ENCODE peak calls at places on chromosome 21, in ten cellular contexts. One of them, this sample, is unnamed.

GRCh38 chr21:44513389-44514217 is 26.4 kb downstream of the KRTAP10-1 start:
- DNase-seq in K562: no peak
- DNase-seq in suprapubic skin: no peak
- DNase-seq in A549: no peak
- DNase-seq in ovary: no peak
- DNase-seq in GM12878: no peak
- DNase-seq in SK-N-SH: no peak
- DNase-seq in tibial nerve: no peak
- DNase-seq in stomach: no peak
- DNase-seq in sigmoid colon: no peak
- DNase-seq in this sample: no peak

GRCh38 chr21:35593000-35593502 is 467.3 kb downstream of the SETD4 start:
- DNase-seq in suprapubic skin: no peak
- DNase-seq in GM12878: no peak
- DNase-seq in SK-N-SH: no peak
- DNase-seq in tibial nerve: no peak
- DNase-seq in stomach: no peak
- DNase-seq in sigmoid colon: no peak
- DNase-seq in A549: no peak
- DNase-seq in ovary: no peak
- DNase-seq in K562: no peak
- DNase-seq in this sample: no peak

GRCh38 chr21:26385721-26386120 is 187.4 kb downstream of the CYYR1 start:
- DNase-seq in SK-N-SH: no peak
- DNase-seq in sigmoid colon: no peak
- DNase-seq in GM12878: no peak
- DNase-seq in ovary: no peak
- DNase-seq in suprapubic skin: no peak
- DNase-seq in stomach: no peak
- DNase-seq in A549: no peak
- DNase-seq in tibial nerve: no peak
- DNase-seq in K562: no peak
- DNase-seq in this sample: no peak

GRCh38 chr21:38849776-38850175 is 44.0 kb downstream of the ETS2 start:
- DNase-seq in GM12878: no peak
- DNase-seq in stomach: no peak
- DNase-seq in tibial nerve: no peak
- DNase-seq in sigmoid colon: no peak
- DNase-seq in suprapubic skin: no peak
- DNase-seq in SK-N-SH: no peak
- DNase-seq in A549: no peak
- DNase-seq in K562: no peak
- DNase-seq in ovary: no peak
- DNase-seq in this sample: no peak

GRCh38 chr21:44569861-44570517 is 3.5 kb upstream of the KRTAP10-4 start:
- DNase-seq in suprapubic skin: no peak
- DNase-seq in sigmoid colon: peak; percentile 62
- DNase-seq in K562: no peak
- DNase-seq in stomach: no peak
- DNase-seq in ovary: no peak
- DNase-seq in tibial nerve: no peak
- DNase-seq in GM12878: no peak
- DNase-seq in A549: no peak
- DNase-seq in SK-N-SH: no peak
- DNase-seq in this sample: no peak

GRCh38 chr21:45405819-45406762 is 1.1 kb downstream of the COL18A1 start:
- DNase-seq in K562: peak; percentile 40
- DNase-seq in sigmoid colon: peak; percentile 69
- DNase-seq in SK-N-SH: peak; percentile 65
- DNase-seq in A549: no peak
- DNase-seq in suprapubic skin: no peak
- DNase-seq in ovary: no peak
- DNase-seq in tibial nerve: no peak
- DNase-seq in stomach: no peak
- DNase-seq in GM12878: no peak
- DNase-seq in this sample: no peak

GRCh38 chr21:45502600-45502999 is 39.6 kb downstream of the SLC19A1 start:
- DNase-seq in K562: no peak
- DNase-seq in ovary: peak; percentile 5
- DNase-seq in GM12878: no peak
- DNase-seq in sigmoid colon: peak; percentile 33
- DNase-seq in stomach: no peak
- DNase-seq in suprapubic skin: peak; percentile 38
- DNase-seq in SK-N-SH: no peak
- DNase-seq in tibial nerve: no peak
- DNase-seq in A549: no peak
- DNase-seq in this sample: no peak

GRCh38 chr21:39187141-39187540 is 3.9 kb upstream of the PSMG1 start:
- DNase-seq in suprapubic skin: no peak
- DNase-seq in A549: no peak
- DNase-seq in SK-N-SH: no peak
- DNase-seq in sigmoid colon: no peak
- DNase-seq in stomach: no peak
- DNase-seq in tibial nerve: no peak
- DNase-seq in K562: no peak
- DNase-seq in ovary: no peak
- DNase-seq in GM12878: no peak
- DNase-seq in this sample: no peak

GRCh38 chr21:39363607-39364555 is 15.0 kb upstream of the HMGN1 start:
- DNase-seq in ovary: no peak
- DNase-seq in K562: peak; percentile 64
- DNase-seq in SK-N-SH: no peak
- DNase-seq in tibial nerve: no peak
- DNase-seq in A549: no peak
- DNase-seq in GM12878: no peak
- DNase-seq in suprapubic skin: no peak
- DNase-seq in stomach: no peak
- DNase-seq in sigmoid colon: no peak
- DNase-seq in this sample: no peak

GRCh38 chr21:45514311-45515021 is 27.8 kb downstream of the SLC19A1 start:
- DNase-seq in tibial nerve: no peak
- DNase-seq in suprapubic skin: peak; percentile 49
- DNase-seq in sigmoid colon: peak; percentile 61
- DNase-seq in A549: no peak
- DNase-seq in stomach: no peak
- DNase-seq in K562: no peak
- DNase-seq in SK-N-SH: no peak
- DNase-seq in GM12878: no peak
- DNase-seq in ovary: no peak
- DNase-seq in this sample: no peak

GRCh38 chr21:22575165-22575584 is 1577.0 kb downstream of the NCAM2 start:
- DNase-seq in tibial nerve: no peak
- DNase-seq in SK-N-SH: peak; percentile 71
- DNase-seq in GM12878: no peak
- DNase-seq in K562: peak; percentile 21
- DNase-seq in suprapubic skin: no peak
- DNase-seq in stomach: no peak
- DNase-seq in sigmoid colon: no peak
- DNase-seq in ovary: no peak
- DNase-seq in A549: no peak
- DNase-seq in this sample: no peak

GRCh38 chr21:44695176-44695575 is 1.8 kb upstream of the KRTAP10-12 start:
- DNase-seq in GM12878: no peak
- DNase-seq in suprapubic skin: no peak
- DNase-seq in tibial nerve: no peak
- DNase-seq in stomach: no peak
- DNase-seq in SK-N-SH: no peak
- DNase-seq in A549: no peak
- DNase-seq in sigmoid colon: no peak
- DNase-seq in ovary: no peak
- DNase-seq in K562: no peak
- DNase-seq in this sample: no peak

GRCh38 chr21:45338326-45339017 is 50.8 kb upstream of the POFUT2 start:
- DNase-seq in GM12878: no peak
- DNase-seq in sigmoid colon: peak; percentile 45
- DNase-seq in ovary: no peak
- DNase-seq in K562: no peak
- DNase-seq in tibial nerve: no peak
- DNase-seq in suprapubic skin: no peak
- DNase-seq in A549: no peak
- DNase-seq in stomach: no peak
- DNase-seq in SK-N-SH: no peak
- DNase-seq in this sample: no peak

GRCh38 chr21:19621837-19622496 is 1218.4 kb upstream of the TMPRSS15 start:
- DNase-seq in K562: no peak
- DNase-seq in SK-N-SH: no peak
- DNase-seq in stomach: no peak
- DNase-seq in GM12878: no peak
- DNase-seq in suprapubic skin: no peak
- DNase-seq in sigmoid colon: no peak
- DNase-seq in A549: no peak
- DNase-seq in tibial nerve: no peak
- DNase-seq in ovary: no peak
- DNase-seq in this sample: no peak
- H3K27ac ChIP-seq in K562: no peak overlapping the region
- H3K27ac ChIP-seq in SK-N-SH: no peak overlapping the region
- H3K27ac ChIP-seq in stomach: no peak overlapping the region
- H3K27ac ChIP-seq in GM12878: no peak overlapping the region
- H3K27ac ChIP-seq in suprapubic skin: no peak overlapping the region
- H3K27ac ChIP-seq in sigmoid colon: no peak overlapping the region
- H3K27ac ChIP-seq in A549: no peak overlapping the region
- H3K27ac ChIP-seq in tibial nerve: no peak overlapping the region
- H3K27ac ChIP-seq in ovary: no peak overlapping the region
- H3K27ac ChIP-seq in this sample: no peak overlapping the region

DNA sequence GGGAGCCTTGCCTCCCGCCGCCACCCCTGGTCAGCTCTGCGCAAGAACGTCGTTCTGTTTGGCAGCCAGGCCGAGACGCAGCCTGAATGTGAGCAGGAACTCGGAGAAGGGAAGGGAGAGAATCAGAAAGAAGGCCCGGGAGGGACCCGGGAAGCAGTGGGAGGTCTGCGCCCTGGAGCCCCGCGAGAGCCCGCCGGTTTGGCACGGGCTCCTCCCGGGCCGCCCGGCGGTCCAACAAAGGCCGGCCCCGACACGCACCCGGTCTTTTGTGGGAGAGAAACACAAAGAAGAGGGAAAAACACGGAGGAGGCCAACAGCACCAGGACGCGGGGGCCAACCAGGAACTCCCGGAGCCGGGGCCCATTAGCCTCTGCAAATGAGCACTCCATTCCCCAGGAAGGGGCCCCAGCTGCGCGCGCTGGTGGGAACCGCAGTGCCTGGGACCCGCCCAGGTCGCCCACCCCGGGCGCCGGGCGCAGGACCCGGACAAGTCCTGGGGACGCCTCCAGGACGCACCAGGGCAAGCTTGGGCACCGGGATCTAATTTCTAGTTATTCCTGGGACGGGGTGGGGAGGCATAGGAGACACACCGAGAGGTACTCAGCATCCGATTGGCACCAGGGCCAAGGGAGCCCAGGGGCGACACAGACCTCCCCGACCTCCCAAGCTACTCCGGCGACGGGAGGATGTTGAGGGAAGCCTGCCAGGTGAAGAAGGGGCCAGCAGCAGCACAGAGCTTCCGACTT is 2.7 kb upstream of the OLIG2 start:
- DNase-seq in suprapubic skin: no peak
- DNase-seq in stomach: no peak
- DNase-seq in SK-N-SH: peak; percentile 28
- DNase-seq in K562: no peak
- DNase-seq in sigmoid colon: no peak
- DNase-seq in A549: no peak
- DNase-seq in GM12878: no peak
- DNase-seq in tibial nerve: no peak
- DNase-seq in ovary: no peak
- DNase-seq in this sample: no peak
- TF ChIP-seq EP300 in suprapubic skin: no peak
- TF ChIP-seq EP300 in stomach: no peak
- TF ChIP-seq EP300 in SK-N-SH: no peak
- TF ChIP-seq EP300 in K562: no peak
- TF ChIP-seq EP300 in sigmoid colon: no peak
- TF ChIP-seq EP300 in A549: no peak
- TF ChIP-seq EP300 in GM12878: no peak
- TF ChIP-seq EP300 in tibial nerve: no peak
- TF ChIP-seq EP300 in ovary: no peak
- TF ChIP-seq EP300 in this sample: no peak

GRCh38 chr21:15022608-15023261 is 42.1 kb downstream of the NRIP1 start:
- DNase-seq in sigmoid colon: no peak
- DNase-seq in A549: no peak
- DNase-seq in ovary: no peak
- DNase-seq in SK-N-SH: no peak
- DNase-seq in stomach: no peak
- DNase-seq in GM12878: no peak
- DNase-seq in K562: no peak
- DNase-seq in suprapubic skin: no peak
- DNase-seq in tibial nerve: no peak
- DNase-seq in this sample: no peak
- TF ChIP-seq CTCF in sigmoid colon: no peak
- TF ChIP-seq CTCF in A549: no peak
- TF ChIP-seq CTCF in ovary: no peak
- TF ChIP-seq CTCF in SK-N-SH: peak; percentile 20
- TF ChIP-seq CTCF in stomach: no peak
- TF ChIP-seq CTCF in GM12878: no peak
- TF ChIP-seq CTCF in K562: no peak
- TF ChIP-seq CTCF in suprapubic skin: no peak
- TF ChIP-seq CTCF in tibial nerve: no peak
- TF ChIP-seq CTCF in this sample: no peak

DNA sequence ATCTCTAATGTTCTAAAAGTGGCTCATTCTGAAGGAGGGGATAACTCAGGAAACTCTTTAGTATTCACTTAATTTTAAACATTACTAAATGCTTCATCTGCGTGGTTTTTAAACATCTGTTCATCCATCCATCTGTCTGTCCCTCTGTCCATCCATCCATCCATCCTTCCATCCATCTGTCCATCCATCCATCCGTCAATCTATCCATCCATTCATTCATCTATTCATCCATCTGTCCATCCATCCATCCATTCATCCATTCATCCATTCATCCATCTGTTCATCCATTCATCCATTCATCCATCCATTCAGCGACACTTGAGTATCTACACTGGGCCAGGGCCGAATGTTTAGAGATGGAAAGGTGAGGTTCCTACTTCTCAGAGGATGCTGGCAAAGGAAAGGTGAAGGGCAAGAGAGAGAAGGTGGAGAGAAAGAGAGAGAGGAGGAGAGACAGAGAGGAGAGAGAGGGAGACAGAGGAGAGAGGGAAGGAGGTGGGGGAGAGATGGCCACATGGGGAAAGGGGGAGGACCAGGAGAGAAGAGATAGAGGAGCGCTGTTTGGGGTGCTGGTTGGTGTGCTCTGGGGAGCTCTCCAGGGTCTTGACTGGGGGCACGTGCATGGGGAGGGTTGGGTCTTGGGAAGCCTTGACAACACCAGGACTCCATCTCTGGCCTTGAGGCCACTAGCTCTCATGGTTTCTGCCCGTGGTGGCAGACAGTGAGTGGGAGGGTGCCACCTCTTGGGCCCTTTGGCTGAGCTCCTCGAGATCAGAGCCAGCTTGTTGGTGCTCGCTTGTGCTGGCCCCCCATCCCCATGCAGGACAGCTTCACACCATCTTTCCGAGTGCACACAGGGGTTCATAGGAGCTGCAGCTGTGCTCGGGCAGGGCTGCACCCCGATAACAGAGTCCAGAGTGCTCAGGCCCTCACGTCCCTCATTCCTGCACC is 45.6 kb downstream of the ABCG1 start:
- DNase-seq in sigmoid colon: no peak
- DNase-seq in suprapubic skin: no peak
- DNase-seq in SK-N-SH: no peak
- DNase-seq in K562: no peak
- DNase-seq in stomach: no peak
- DNase-seq in ovary: no peak
- DNase-seq in A549: no peak
- DNase-seq in tibial nerve: no peak
- DNase-seq in GM12878: no peak
- DNase-seq in this sample: no peak
- H3K27ac ChIP-seq in sigmoid colon: peak overlapping the region; percentile 59
- H3K27ac ChIP-seq in suprapubic skin: peak overlapping the region; percentile 69
- H3K27ac ChIP-seq in SK-N-SH: no peak overlapping the region
- H3K27ac ChIP-seq in K562: no peak overlapping the region
- H3K27ac ChIP-seq in stomach: no peak overlapping the region
- H3K27ac ChIP-seq in ovary: no peak overlapping the region
- H3K27ac ChIP-seq in A549: no peak overlapping the region
- H3K27ac ChIP-seq in tibial nerve: no peak overlapping the region
- H3K27ac ChIP-seq in GM12878: no peak overlapping the region
- H3K27ac ChIP-seq in this sample: no peak overlapping the region

This sample was measured in transverse colon.